ENCODE peak calls at places on chromosomes 2 and 18, in seven cellular contexts. O is GM10248; A is effector memory CD4-positive, alpha-beta T cell; P is heart right ventricle; K is endothelial cell; Y is activated naive CD4-positive, alpha-beta T cell; V is activated gamma-delta T cell treated with anti-CD3 and anti-CD28 coated beads, Interleukin-2, amount 50 U/mL, for 16 hours. F is an unnamed sample.
A peak's percentile ranks its signal among the peaks of the same experiment; 100 is the strongest.

GRCh38 chr2:229714080-229714735 is at the start of gene DNER:
- DNase-seq in A (no peak), P (peak; percentile 20), O (peak; percentile 73), Y (peak; percentile 2), K (peak; percentile 52), V (no peak), F (peak; percentile 83)

GRCh38 chr2:158969162-158969716 is 799 bp downstream of the TANC1 start:
- DNase-seq in V (no peak), A (no peak), K (no peak), P (no peak), Y (no peak), O (no peak), F (no peak)

GRCh38 chr2:233356546-233357308 is 2.4 kb downstream of the DGKD start:
- DNase-seq in O (no peak), Y (no peak), P (no peak), A (no peak), K (no peak), V (no peak), F (no peak)

GRCh38 chr2:137823196-137823595 is 141.1 kb upstream of the HNMT start:
- DNase-seq in V (no peak), P (no peak), A (no peak), Y (no peak), O (no peak), K (no peak), F (no peak)

GRCh38 chr2:95231723-95232122 is 24.4 kb downstream of the ZNF892 start:
- DNase-seq in V (no peak), A (no peak), O (peak; percentile 47), K (peak; percentile 89), P (no peak), Y (no peak), F (peak; percentile 49)

GRCh38 chr2:28970464-28971160 is 10.5 kb upstream of the TOGARAM2 start:
- DNase-seq in V (no peak), Y (no peak), A (no peak), K (no peak), P (no peak), O (no peak), F (peak; percentile 38)

GRCh38 chr2:205188516-205189138 is 493.7 kb upstream of the NRP2 start:
- DNase-seq in O (no peak), K (no peak), A (no peak), V (no peak), Y (no peak), P (peak; percentile 29), F (peak; percentile 56)

GRCh38 chr2:38296381-38296780 is 80.7 kb downstream of the ATL2 start:
- DNase-seq in P (no peak), K (no peak), A (no peak), V (no peak), Y (no peak), O (no peak), F (no peak)

GRCh38 chr18:76005632-76006031 is 489.4 kb downstream of the ZNF516 start:
- DNase-seq in K (no peak), O (no peak), A (no peak), V (no peak), P (no peak), Y (no peak), F (no peak)

GRCh38 chr18:907171-907879 is 2.7 kb downstream of the ADCYAP1 start:
- DNase-seq in A (no peak), Y (no peak), P (no peak), O (no peak), V (no peak), K (peak; percentile 54), F (peak; percentile 37)

GRCh38 chr18:55477537-55478300 is 110.3 kb downstream of the TCF4 start:
- DNase-seq in Y (no peak), O (peak; percentile 35), K (no peak), P (no peak), V (no peak), A (no peak), F (peak; percentile 18)

GRCh38 chr18:12278153-12278764 is 24.1 kb downstream of the CIDEA start:
- DNase-seq in O (no peak), A (no peak), Y (no peak), V (no peak), K (no peak), P (no peak), F (no peak)

GRCh38 chr2:226796840-226797288 is 2.8 kb downstream of the IRS1 start:
- DNase-seq in V (no peak), A (no peak), P (peak; percentile 46), Y (no peak), K (peak; percentile 48), O (peak; percentile 44), F (no peak)